ENCODE peak calls at places on chromosomes 6 and 20, in five cellular contexts. E is nephron progenitor cell; G is GM03348; P is CD8-positive, alpha-beta memory T cell; A is left lung. I is an unnamed sample.

GRCh38 chr6:34817337-34817910 is 25.5 kb downstream of the BLTP3A start:
- DNase-seq in A (no peak), E (no peak), P (no peak), G (no peak), I (no peak)

GRCh38 chr6:151614630-151615029 is 120.8 kb downstream of the CCDC170 start:
- DNase-seq in A (no peak), P (no peak), G (no peak), E (no peak), I (no peak)

GRCh38 chr6:158233214-158233795 is 65.2 kb downstream of the GTF2H5 start:
- DNase-seq in G (no peak), E (peak), P (no peak), A (no peak), I (no peak)

GRCh38 chr6:11309947-11310665 is 77.6 kb upstream of the NEDD9 start:
- DNase-seq in E (no peak), P (no peak), A (no peak), G (no peak), I (no peak)

GRCh38 chr6:132960720-132961119 is 146.4 kb downstream of the RPS12 start:
- DNase-seq in E (no peak), G (no peak), A (no peak), P (no peak), I (no peak)

GRCh38 chr20:63552481-63553249 is 1.3 kb upstream of the FNDC11 start:
- DNase-seq in A (no peak), G (no peak), E (no peak), P (peak), I (no peak)

GRCh38 chr6:152685819-152686218 is 11.9 kb upstream of the MYCT1 start:
- DNase-seq in E (no peak), G (no peak), P (no peak), A (no peak), I (no peak)

GRCh38 chr6:83057705-83058321 is 7.8 kb downstream of the UBE3D start:
- DNase-seq in E (peak), P (no peak), G (peak), A (no peak), I (peak)

GRCh38 chr6:45450801-45451200 is 73.1 kb upstream of the SUPT3H start:
- DNase-seq in G (no peak), E (no peak), A (no peak), P (no peak), I (peak)

GRCh38 chr20:41118632-41119031 is 18.7 kb upstream of the PLCG1 start:
- DNase-seq in G (no peak), P (no peak), A (no peak), E (no peak), I (no peak)

GRCh38 chr20:37534401-37535157 is 6.9 kb upstream of the BLCAP start:
- DNase-seq in A (no peak), E (peak), G (peak), P (no peak), I (no peak)

GRCh38 chr6:135144678-135145508 is 36.2 kb upstream of the MYB start:
- DNase-seq in A (no peak), P (peak), E (no peak), G (peak), I (peak)

GRCh38 chr6:1872649-1873131 is 263.0 kb downstream of the FOXC1 start:
- DNase-seq in G (peak), A (no peak), E (peak), P (no peak), I (no peak)

GRCh38 chr6:150286919-150287318 is 81.9 kb upstream of the IYD start:
- DNase-seq in P (no peak), A (no peak), G (no peak), E (no peak), I (no peak)

GRCh38 chr6:156985309-156985708 is 208.1 kb downstream of the ARID1B start:
- DNase-seq in A (no peak), P (no peak), E (no peak), G (no peak), I (no peak)

GRCh38 chr6:119148102-119148824 is 69.8 kb upstream of the FAM184A start:
- DNase-seq in G (peak), P (no peak), A (no peak), E (peak), I (no peak)

GRCh38 chr6:131654326-131654725 is 17.2 kb downstream of the ENPP3 start:
- DNase-seq in A (no peak), E (no peak), P (no peak), G (no peak), I (no peak)

GRCh38 chr20:11354841-11355240 is 562.9 kb upstream of the BTBD3 start:
- DNase-seq in A (no peak), P (no peak), E (no peak), G (no peak), I (no peak)

GRCh38 chr6:38975621-38976049 is 72.9 kb upstream of the GLP1R start:
- DNase-seq in P (no peak), A (no peak), G (no peak), E (no peak), I (no peak)

GRCh38 chr6:156955494-156956183 is 178.5 kb downstream of the ARID1B start:
- DNase-seq in P (no peak), E (no peak), A (no peak), G (no peak), I (no peak)